ENCODE peak calls at places on chromosome 12, in ten cellular contexts. S is GM12878, J is thyroid gland, D is A549, B is lower leg skin, R is HCT116, L is Peyer's patch, G is heart left ventricle, Q is ovary, N is sigmoid colon. H is an unnamed sample.

GRCh38 chr12:96824074-96824837 is 82.8 kb upstream of the NEDD1 start:
- DNase-seq in S (no peak), J (no peak), D (no peak), B (no peak), R (no peak), L (no peak), G (no peak), Q (no peak), N (no peak), H (no peak)

GRCh38 chr12:57772429-57773322 is at the start of gene EEF1AKMT3:
- DNase-seq in S (no peak), J (peak; percentile 70), D (no peak), B (peak; percentile 53), R (no peak), L (peak; percentile 60), G (peak; percentile 75), Q (peak; percentile 77), N (peak; percentile 83), H (peak; percentile 81)

GRCh38 chr12:62629971-62630739 is 163.5 kb downstream of the MON2 start:
- DNase-seq in S (no peak), J (no peak), D (no peak), B (no peak), R (no peak), L (no peak), G (no peak), Q (no peak), N (no peak), H (no peak)

GRCh38 chr12:105221588-105222325 is 14.2 kb downstream of the APPL2 start:
- DNase-seq in S (no peak), J (no peak), D (no peak), B (no peak), R (no peak), L (no peak), G (no peak), Q (no peak), N (no peak), H (no peak)

GRCh38 chr12:13982010-13982409 is 608 bp upstream of the GRIN2B start:
- DNase-seq in S (no peak), J (no peak), D (peak; percentile 81), B (no peak), R (peak; percentile 15), L (no peak), G (no peak), Q (no peak), N (no peak), H (no peak)

GRCh38 chr12:22395666-22396065 is 61.2 kb upstream of the ST8SIA1 start:
- DNase-seq in S (no peak), J (no peak), D (no peak), B (no peak), R (no peak), L (no peak), G (no peak), Q (no peak), N (no peak), H (no peak)

GRCh38 chr12:86838709-86839108 is 582.5 kb upstream of the MGAT4C start:
- DNase-seq in S (no peak), J (no peak), D (no peak), B (no peak), R (no peak), L (no peak), G (no peak), Q (no peak), N (no peak), H (no peak)

GRCh38 chr12:49294086-49294803 is 702 bp upstream of the PRPH start:
- DNase-seq in S (no peak), J (no peak), D (no peak), B (no peak), R (no peak), L (no peak), G (no peak), Q (no peak), N (peak; percentile 43), H (no peak)

GRCh38 chr12:1289371-1290155 is 298.5 kb downstream of the ERC1 start:
- DNase-seq in S (no peak), J (no peak), D (no peak), B (no peak), R (no peak), L (no peak), G (no peak), Q (no peak), N (no peak), H (no peak)

GRCh38 chr12:120093592-120094355 is 22.8 kb downstream of the RAB35 start:
- DNase-seq in S (no peak), J (no peak), D (no peak), B (no peak), R (no peak), L (no peak), G (no peak), Q (no peak), N (no peak), H (peak; percentile 25)

GRCh38 chr12:91017043-91017442 is 12.3 kb upstream of the EPYC start:
- DNase-seq in S (no peak), J (no peak), D (no peak), B (no peak), R (no peak), L (no peak), G (no peak), Q (no peak), N (no peak), H (no peak)

GRCh38 chr12:68559984-68560822 is 50.5 kb upstream of the RAP1B start:
- DNase-seq in S (no peak), J (no peak), D (no peak), B (peak; percentile 44), R (no peak), L (no peak), G (peak; percentile 40), Q (no peak), N (peak; percentile 71), H (no peak)

GRCh38 chr12:57166971-57167371 is 19.6 kb upstream of the LRP1-AS start:
- DNase-seq in S (no peak), J (no peak), D (peak; percentile 78), B (no peak), R (no peak), L (no peak), G (no peak), Q (no peak), N (no peak), H (no peak)

GRCh38 chr12:89960011-89960507 is 251.4 kb upstream of the ATP2B1 start:
- DNase-seq in S (peak; percentile 68), J (no peak), D (no peak), B (no peak), R (no peak), L (no peak), G (no peak), Q (no peak), N (no peak), H (no peak)

GRCh38 chr12:27296674-27297073 is 36.0 kb upstream of the BMAL2 start:
- DNase-seq in S (no peak), J (no peak), D (no peak), B (no peak), R (no peak), L (no peak), G (no peak), Q (no peak), N (no peak), H (no peak)

GRCh38 chr12:119980247-119980646 is 8.8 kb upstream of the BICDL1 start:
- DNase-seq in S (no peak), J (no peak), D (no peak), B (no peak), R (no peak), L (no peak), G (no peak), Q (no peak), N (no peak), H (no peak)

GRCh38 chr12:108701779-108702435 is 29.4 kb downstream of the CORO1C start:
- DNase-seq in S (no peak), J (no peak), D (no peak), B (no peak), R (no peak), L (no peak), G (no peak), Q (no peak), N (no peak), H (no peak)
- TF ChIP-seq POLR2A in S (no peak), J (no peak), D (no peak), B (no peak), R (no peak), L (no peak), G (no peak), Q (no peak), N (no peak), H (no peak)

DNA sequence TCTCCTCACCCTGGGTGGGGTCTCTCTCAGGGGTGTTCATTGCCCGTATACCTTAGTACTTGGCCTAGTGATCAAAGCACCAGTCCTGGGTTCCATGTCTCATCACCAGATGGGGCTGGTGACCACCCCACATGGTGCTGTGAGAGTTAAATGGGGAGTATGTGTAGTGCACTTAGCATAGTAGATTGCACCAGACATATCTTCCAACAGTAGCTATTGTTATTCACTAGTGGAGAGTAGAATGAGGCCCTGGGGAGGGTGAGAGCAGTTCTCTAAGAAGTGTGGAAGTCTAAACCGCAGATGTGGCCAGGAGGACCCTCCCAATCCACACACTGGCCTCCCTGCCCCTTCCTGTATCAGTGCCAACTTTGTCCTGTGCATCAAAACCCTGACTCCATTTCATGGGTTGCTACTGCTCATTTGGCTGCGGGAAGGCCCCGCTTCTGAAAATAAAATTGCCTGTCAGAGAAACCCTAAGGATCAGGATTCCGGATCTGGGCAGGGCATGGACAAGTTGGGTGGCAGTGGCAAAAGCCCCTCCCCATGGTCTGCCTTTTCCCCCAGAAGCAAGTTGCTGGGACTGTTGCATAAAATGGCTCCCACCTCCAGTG is 4.4 kb downstream of the CD9 start:
- DNase-seq in S (no peak), J (no peak), D (no peak), B (no peak), R (no peak), L (no peak), G (no peak), Q (no peak), N (no peak), H (no peak)
- H3K4me3 ChIP-seq in S (no peak overlapping the region), J (no peak overlapping the region), D (no peak overlapping the region), B (no peak overlapping the region), R (no peak overlapping the region), L (no peak overlapping the region), G (peak overlapping the region; percentile 91), Q (no peak overlapping the region), N (peak overlapping the region; percentile 16), H (no peak overlapping the region)

GRCh38 chr12:112904571-112904970 is 2.2 kb upstream of the OAS1 start:
- DNase-seq in S (no peak), J (no peak), D (peak; percentile 81), B (no peak), R (no peak), L (no peak), G (no peak), Q (no peak), N (no peak), H (no peak)
- TF ChIP-seq POLR2A in S (no peak), J (no peak), D (no peak), B (no peak), R (no peak), L (no peak), G (no peak), Q (no peak), N (no peak), H (no peak)

DNA sequence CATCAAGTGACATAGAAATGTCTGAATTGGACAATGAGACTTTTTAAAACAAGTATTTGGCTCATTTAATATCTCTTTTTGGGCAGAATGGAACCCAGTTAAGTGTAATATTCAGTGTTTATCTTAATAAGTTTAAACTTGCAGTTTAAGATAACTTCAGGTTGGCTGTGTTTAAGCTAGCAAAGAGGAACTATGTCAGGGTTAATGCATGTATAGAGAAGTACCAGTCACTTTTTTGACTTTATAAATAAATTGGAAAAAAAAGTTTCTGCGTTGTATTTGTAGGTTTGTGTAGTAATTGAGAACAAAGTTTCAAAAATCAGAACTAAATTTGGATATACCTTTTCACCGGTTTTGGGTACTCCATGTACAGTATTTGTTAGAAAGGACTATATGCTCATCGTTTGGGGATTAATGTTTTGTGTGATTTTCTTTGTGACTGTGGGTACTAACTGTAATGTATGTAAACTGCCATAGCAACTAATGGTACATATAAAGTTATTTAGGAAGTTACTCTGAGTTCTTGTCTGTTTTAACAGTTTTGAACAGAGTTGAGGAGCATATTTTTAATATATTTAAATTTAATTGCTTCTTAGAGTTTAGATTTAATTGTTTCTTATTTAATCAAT is 4.5 kb downstream of the HMGA2 start:
- DNase-seq in S (no peak), J (no peak), D (no peak), B (no peak), R (no peak), L (no peak), G (no peak), Q (no peak), N (no peak), H (no peak)
- H3K4me3 ChIP-seq in S (no peak overlapping the region), J (no peak overlapping the region), D (no peak overlapping the region), B (no peak overlapping the region), R (peak overlapping the region; percentile 83), L (no peak overlapping the region), G (no peak overlapping the region), Q (no peak overlapping the region), N (no peak overlapping the region), H (no peak overlapping the region)